ENCODE peak calls at places on chromosomes 1 and 21, in four cellular contexts. R is kidney, M is AG09309, E is choroid plexus epithelial cell. L is an unnamed sample.

GRCh38 chr1:156704930-156705320 is 458 bp downstream of the CRABP2 start:
- DNase-seq in R (peak), M (no peak), E (peak), L (peak)

GRCh38 chr1:30755746-30756145 is 1.8 kb downstream of the LAPTM5 start:
- DNase-seq in R (no peak), M (no peak), E (no peak), L (no peak)

GRCh38 chr1:6002714-6003501 is 10.7 kb upstream of the NPHP4 start:
- DNase-seq in R (peak), M (no peak), E (no peak), L (no peak)

GRCh38 chr1:183075861-183076260 is 52.6 kb downstream of the LAMC1 start:
- DNase-seq in R (no peak), M (no peak), E (peak), L (no peak)

GRCh38 chr1:43405219-43405875 is 15.6 kb downstream of the SZT2 start:
- DNase-seq in R (no peak), M (no peak), E (peak), L (no peak)

GRCh38 chr1:28248273-28249012 is 10.9 kb upstream of the SESN2 start:
- DNase-seq in R (peak), M (no peak), E (peak), L (peak)

GRCh38 chr1:37978541-37978940 is 11.3 kb downstream of the SF3A3 start:
- DNase-seq in R (no peak), M (no peak), E (no peak), L (no peak)

GRCh38 chr1:152411846-152412245 is 2.2 kb downstream of the CRNN start:
- DNase-seq in R (peak), M (no peak), E (no peak), L (no peak)

GRCh38 chr1:240027059-240027462 is 64.6 kb upstream of the FMN2 start:
- DNase-seq in R (no peak), M (peak), E (peak), L (peak)

GRCh38 chr1:51780927-51781326 is 97.6 kb downstream of the NRDC start:
- DNase-seq in R (no peak), M (no peak), E (no peak), L (no peak)

GRCh38 chr1:235843458-235843857 is 23.2 kb downstream of the LYST start:
- DNase-seq in R (no peak), M (no peak), E (peak), L (peak)

GRCh38 chr1:160608057-160608456 is 28.8 kb upstream of the CD84 start:
- DNase-seq in R (no peak), M (no peak), E (no peak), L (no peak)

GRCh38 chr1:157399984-157400382 is 152.3 kb downstream of the FCRL5 start:
- DNase-seq in R (no peak), M (no peak), E (peak), L (no peak)

GRCh38 chr21:39258207-39258606 is 55.2 kb downstream of the BRWD1 start:
- DNase-seq in R (no peak), M (no peak), E (no peak), L (no peak)

GRCh38 chr1:152461544-152461943 is 47.5 kb upstream of the CRNN start:
- DNase-seq in R (no peak), M (peak), E (peak), L (peak)

GRCh38 chr1:62398377-62398776 is 38.5 kb upstream of the USP1 start:
- DNase-seq in R (no peak), M (peak), E (peak), L (peak)

GRCh38 chr1:68811806-68812205 is 314.9 kb upstream of the DEPDC1 start:
- DNase-seq in R (no peak), M (no peak), E (no peak), L (peak)

GRCh38 chr21:32073190-32073589 is 200.4 kb downstream of the HUNK start:
- DNase-seq in R (no peak), M (no peak), E (no peak), L (no peak)

GRCh38 chr1:50978852-50979781 is 9.1 kb downstream of the CDKN2C start:
- DNase-seq in R (no peak), M (no peak), E (no peak), L (no peak)

GRCh38 chr1:162007485-162007884 is 16.2 kb downstream of the OLFML2B start:
- DNase-seq in R (no peak), M (no peak), E (no peak), L (no peak)

GRCh38 chr1:96096138-96097011 is 625.2 kb upstream of the PTBP2 start:
- DNase-seq in R (no peak), M (no peak), E (no peak), L (no peak)

GRCh38 chr21:27550258-27550657 is 583.4 kb upstream of the ADAMTS5 start:
- DNase-seq in R (no peak), M (no peak), E (no peak), L (no peak)

GRCh38 chr1:2499986-2500596 is 24.0 kb downstream of the PLCH2 start:
- DNase-seq in R (no peak), M (no peak), E (no peak), L (no peak)

GRCh38 chr1:222600274-222600673 is 10.5 kb upstream of the TAF1A start:
- DNase-seq in R (no peak), M (no peak), E (no peak), L (no peak)

GRCh38 chr1:88736633-88737248 is 52.7 kb downstream of the PKN2 start:
- DNase-seq in R (no peak), M (peak), E (peak), L (peak)

L was measured in renal cortical epithelial cell.